ENCODE peak calls at places on chromosomes 7 and 10, in five cellular contexts. Q, M, B, D and X are unnamed samples.

GRCh38 chr10:114045071-114045737 is 1.5 kb downstream of the ADRB1 start:
- DNase-seq in M (no peak), B (peak; percentile 38), D (no peak), Q (peak; percentile 64), X (peak; percentile 53)

GRCh38 chr10:32326680-32327363 is 20.1 kb downstream of the EPC1 start:
- DNase-seq in D (no peak), Q (no peak), M (no peak), B (no peak), X (no peak)

GRCh38 chr7:70347880-70348279 is 749.6 kb downstream of the AUTS2 start:
- DNase-seq in B (peak; percentile 73), M (no peak), D (no peak), Q (no peak), X (peak; percentile 50)

GRCh38 chr7:103803631-103804030 is 185.8 kb downstream of the RELN start:
- DNase-seq in Q (no peak), B (no peak), M (no peak), D (no peak), X (no peak)

GRCh38 chr10:61975107-61975932 is 73.8 kb downstream of the ARID5B start:
- DNase-seq in D (peak; percentile 73), B (peak; percentile 73), M (peak; percentile 78), Q (no peak), X (no peak)

GRCh38 chr10:34135515-34135914 is 679.6 kb downstream of the PARD3 start:
- DNase-seq in B (peak; percentile 32), D (no peak), Q (no peak), M (no peak), X (no peak)

GRCh38 chr10:123142701-123143161 is 5.2 kb upstream of the HMX2 start:
- DNase-seq in Q (no peak), M (no peak), B (no peak), D (no peak), X (peak; percentile 50)

GRCh38 chr10:46558141-46558410 is 1.6 kb upstream of the GPRIN2 start:
- DNase-seq in B (no peak), Q (peak; percentile 20), M (no peak), D (no peak), X (no peak)

GRCh38 chr10:97505152-97505551 is 6.4 kb downstream of the UBTD1 start:
- DNase-seq in Q (no peak), M (no peak), B (no peak), D (no peak), X (no peak)

GRCh38 chr7:36158321-36158605 is 5.2 kb downstream of the EEPD1 start:
- DNase-seq in M (no peak), B (no peak), Q (no peak), D (no peak), X (no peak)

GRCh38 chr7:151399906-151400305 is 9.9 kb downstream of the WDR86 start:
- DNase-seq in M (no peak), D (no peak), B (no peak), Q (no peak), X (no peak)

GRCh38 chr7:12674861-12675260 is 12.6 kb upstream of the ARL4A start:
- DNase-seq in B (peak; percentile 77), Q (peak; percentile 36), M (no peak), D (peak; percentile 68), X (peak; percentile 22)

GRCh38 chr10:52440612-52441285 is 126.7 kb downstream of the DKK1 start:
- DNase-seq in M (no peak), Q (no peak), D (peak; percentile 23), B (no peak), X (no peak)

GRCh38 chr10:70053212-70053895 is 708 bp downstream of the MACROH2A2 start:
- DNase-seq in Q (no peak), M (no peak), B (no peak), D (peak; percentile 5), X (peak; percentile 38)

GRCh38 chr10:21020545-21020944 is 123.4 kb upstream of the NEBL start:
- DNase-seq in B (peak; percentile 82), Q (no peak), D (no peak), M (no peak), X (peak; percentile 39)

GRCh38 chr10:14587540-14588083 is 187.1 kb downstream of the FAM107B start:
- DNase-seq in B (no peak), M (no peak), D (no peak), Q (no peak), X (no peak)

GRCh38 chr10:7312179-7312857 is 98.5 kb downstream of the SFMBT2 start:
- DNase-seq in B (no peak), Q (no peak), M (no peak), D (no peak), X (no peak)

GRCh38 chr7:17239683-17240521 is 58.5 kb upstream of the AHR start:
- DNase-seq in B (no peak), M (no peak), D (peak; percentile 44), Q (no peak), X (no peak)

GRCh38 chr10:133251388-133252222 is 13.9 kb downstream of the VENTX start:
- DNase-seq in D (peak; percentile 17), Q (no peak), M (no peak), B (no peak), X (no peak)

GRCh38 chr7:75722381-75722780 is 16.4 kb downstream of the HIP1 start:
- DNase-seq in B (no peak), D (no peak), M (no peak), Q (no peak), X (no peak)

GRCh38 chr10:97687785-97688781 is 1.0 kb upstream of the AVPI1 start:
- DNase-seq in B (no peak), Q (peak; percentile 53), M (no peak), D (peak; percentile 75), X (no peak)

GRCh38 chr7:150962743-150963399 is 15.2 kb downstream of the KCNH2 start:
- DNase-seq in B (peak; percentile 43), D (peak; percentile 47), M (no peak), Q (no peak), X (peak; percentile 92)

GRCh38 chr7:111846900-111847299 is 284.6 kb upstream of the IMMP2L start:
- DNase-seq in B (no peak), M (no peak), D (no peak), Q (no peak), X (no peak)

GRCh38 chr7:47474937-47475879 is 106.7 kb downstream of the TNS3 start:
- DNase-seq in B (peak; percentile 75), M (peak; percentile 79), Q (peak; percentile 97), D (peak; percentile 92), X (peak; percentile 87)

GRCh38 chr7:1019255-1019785 is 25.0 kb upstream of the GPR146 start:
- DNase-seq in D (no peak), Q (no peak), B (no peak), M (no peak), X (no peak)

GRCh38 chr10:123270221-123270620 is 116.0 kb downstream of the BUB3 start:
- DNase-seq in M (no peak), B (no peak), D (peak; percentile 76), Q (no peak), X (no peak)

GRCh38 chr10:55822096-55822495 is 539.0 kb downstream of the ZWINT start:
- DNase-seq in Q (no peak), M (no peak), D (no peak), B (no peak), X (no peak)

GRCh38 chr10:75071164-75071489 is 40.3 kb upstream of the SAMD8 start:
- DNase-seq in M (no peak), B (no peak), D (peak; percentile 41), Q (no peak), X (no peak)

DNA sequence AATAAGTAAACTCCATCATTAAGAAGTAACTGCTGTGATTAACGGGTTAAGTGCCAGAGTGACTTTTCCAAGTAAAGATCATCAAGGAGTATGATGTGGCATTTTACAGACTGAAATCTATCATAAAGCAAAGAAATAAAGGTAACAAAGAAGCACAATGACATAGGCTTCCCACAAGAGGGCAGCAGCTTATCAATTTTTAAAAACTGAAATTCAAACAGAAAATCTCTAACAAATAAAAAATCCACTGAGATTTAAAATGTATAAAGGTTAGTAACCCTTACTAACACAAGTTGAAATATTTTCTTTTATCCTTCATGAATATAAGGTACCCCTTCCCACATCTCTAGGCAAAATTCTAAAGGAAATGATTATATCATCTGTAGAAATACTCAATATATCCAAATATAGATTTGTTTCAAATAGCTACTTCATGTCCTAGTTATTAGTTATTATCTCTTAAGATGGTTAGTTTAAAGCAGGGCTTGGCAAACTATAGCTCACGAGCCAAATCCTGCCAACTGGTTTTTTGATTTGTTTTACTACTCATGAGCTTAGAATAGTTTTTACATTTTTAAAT is 29.2 kb downstream of the FAM3C start:
- DNase-seq in D (peak; percentile 71), M (no peak), Q (no peak), B (peak; percentile 56), X (peak; percentile 24)
- TF ChIP-seq CTCF in D (peak; percentile 63), M (peak; percentile 52), Q (peak; percentile 62), B (peak; percentile 47), X (peak; percentile 21)

GRCh38 chr7:5665106-5666025 is 116.1 kb downstream of the RNF216 start:
- DNase-seq in B (peak; percentile 83), M (peak; percentile 75), Q (peak; percentile 59), D (peak; percentile 85), X (peak; percentile 78)
- TF ChIP-seq CTCF in B (peak; percentile 79), M (peak; percentile 79), Q (peak; percentile 85), D (peak; percentile 80), X (peak; percentile 63)

GRCh38 chr10:58734116-58734515 is 221.4 kb downstream of the BICC1 start:
- DNase-seq in M (no peak), D (peak; percentile 24), B (no peak), Q (no peak), X (no peak)
- TF ChIP-seq CTCF in M (peak; percentile 30), D (no peak), B (no peak), Q (no peak), X (no peak)

DNA sequence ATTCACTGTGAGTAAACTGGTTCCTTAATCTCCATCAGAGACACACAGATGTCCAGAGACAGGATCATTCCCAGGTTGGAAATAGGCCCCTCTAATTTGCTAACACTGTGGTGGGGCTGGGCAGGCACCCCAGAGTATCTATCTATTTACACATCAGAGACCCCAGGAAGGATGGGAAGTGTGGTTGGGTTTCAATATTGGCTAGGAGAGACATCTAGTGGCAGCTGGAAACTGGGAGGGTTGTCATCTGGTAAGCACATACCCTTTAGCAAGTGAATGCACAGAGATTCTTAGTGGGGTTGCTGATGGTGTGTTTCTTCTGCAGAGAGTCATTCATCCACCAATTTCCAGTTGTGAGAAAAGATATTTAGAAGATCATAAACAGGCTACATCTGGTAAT is 36.0 kb upstream of the NRG3 start:
- DNase-seq in Q (no peak), M (no peak), B (no peak), D (no peak), X (no peak)
- TF ChIP-seq CTCF in Q (no peak), M (no peak), B (peak; percentile 17), D (peak; percentile 28), X (no peak)

GRCh38 chr7:18829101-18829486 is 288.3 kb downstream of the TWIST1 start:
- DNase-seq in M (no peak), D (no peak), Q (no peak), B (no peak), X (no peak)

GRCh38 chr7:18829518-18830252 is 287.8 kb downstream of the TWIST1 start:
- DNase-seq in B (no peak), Q (no peak), M (no peak), D (peak; percentile 79), X (no peak)

GRCh38 chr7:18834574-18835361 is 282.7 kb downstream of the TWIST1 start:
- DNase-seq in D (no peak), M (no peak), Q (no peak), B (no peak), X (no peak)

GRCh38 chr7:18831381-18831901 is 286.0 kb downstream of the TWIST1 start:
- DNase-seq in Q (no peak), B (no peak), D (peak; percentile 40), M (no peak), X (no peak)

DNA sequence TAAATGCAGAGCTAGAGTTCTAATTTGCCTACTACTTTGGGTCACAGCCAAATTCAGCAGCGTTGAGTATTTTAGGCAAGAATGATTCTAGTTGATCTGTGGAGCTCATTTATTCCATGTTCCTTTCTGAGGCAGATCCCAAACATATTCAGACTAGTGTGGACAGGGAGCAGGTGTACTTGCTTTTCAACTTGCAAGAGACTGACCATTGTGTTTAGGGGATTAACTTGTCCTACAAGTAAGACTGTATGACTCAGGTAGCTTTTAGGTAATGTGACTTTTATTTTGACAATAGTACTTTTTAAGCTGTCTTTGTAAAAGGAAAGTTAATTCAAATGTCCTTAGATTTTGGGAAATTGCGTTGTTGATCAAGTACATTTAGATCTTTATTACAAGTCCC is 285.5 kb downstream of the TWIST1 start:
- DNase-seq in B (no peak), D (no peak), Q (no peak), M (no peak), X (no peak)
- TF ChIP-seq CTCF in B (no peak), D (no peak), Q (no peak), M (no peak), X (no peak)